ENCODE peak calls at places on chromosomes 13 and 19, in five cellular contexts. M, I, S, F and Y are unnamed samples.

GRCh38 chr13:77800219-77800618 is 102.7 kb downstream of the SLAIN1 start:
- DNase-seq in M (no peak), I (no peak), S (no peak), F (no peak), Y (no peak)

GRCh38 chr19:58317481-58318072 is 9.2 kb upstream of the ZSCAN22 start:
- DNase-seq in M (no peak), I (no peak), S (no peak), F (no peak), Y (peak; percentile 57)

GRCh38 chr19:38617764-38618589 is at the start of gene MAP4K1:
- DNase-seq in M (peak; percentile 68), I (no peak), S (peak; percentile 32), F (peak; percentile 46), Y (no peak)

GRCh38 chr19:2290441-2291184 is 8.6 kb upstream of the PEAK3 start:
- DNase-seq in M (peak; percentile 42), I (no peak), S (no peak), F (no peak), Y (no peak)

GRCh38 chr13:113814435-113814821 is 49.4 kb downstream of the GAS6 start:
- DNase-seq in M (no peak), I (no peak), S (no peak), F (peak; percentile 17), Y (no peak)

GRCh38 chr13:21683034-21683733 is 12.3 kb downstream of the FGF9 start:
- DNase-seq in M (no peak), I (no peak), S (no peak), F (no peak), Y (no peak)

GRCh38 chr19:43983912-43984686 is at the start of gene ZNF155:
- DNase-seq in M (peak; percentile 94), I (peak; percentile 76), S (peak; percentile 95), F (peak; percentile 89), Y (peak; percentile 96)

GRCh38 chr19:8255426-8256125 is 46.4 kb downstream of the CERS4 start:
- DNase-seq in M (no peak), I (no peak), S (no peak), F (no peak), Y (no peak)

GRCh38 chr13:111326981-111327642 is 6.7 kb downstream of the TEX29 start:
- DNase-seq in M (no peak), I (no peak), S (no peak), F (no peak), Y (no peak)

GRCh38 chr19:461664-462551 is 1.1 kb upstream of the SHC2 start:
- DNase-seq in M (no peak), I (no peak), S (peak; percentile 91), F (no peak), Y (no peak)

GRCh38 chr13:32309812-32310706 is 5.1 kb downstream of the ZAR1L start:
- DNase-seq in M (no peak), I (no peak), S (no peak), F (no peak), Y (peak; percentile 62)

GRCh38 chr19:50258918-50259372 is 55.5 kb downstream of the MYH14 start:
- DNase-seq in M (no peak), I (no peak), S (no peak), F (no peak), Y (no peak)

GRCh38 chr19:15623711-15624318 is 8.8 kb downstream of the CYP4F8 start:
- DNase-seq in M (no peak), I (no peak), S (no peak), F (no peak), Y (peak; percentile 68)

GRCh38 chr13:105990256-105990958 is 545.1 kb downstream of the EFNB2 start:
- DNase-seq in M (no peak), I (no peak), S (no peak), F (no peak), Y (no peak)

GRCh38 chr13:40672310-40673060 is 6.0 kb upstream of the FOXO1 start:
- DNase-seq in M (no peak), I (no peak), S (no peak), F (no peak), Y (no peak)

GRCh38 chr19:7605490-7606222 is 10.0 kb downstream of the CAMSAP3 start:
- DNase-seq in M (no peak), I (no peak), S (peak; percentile 16), F (no peak), Y (peak; percentile 79)

GRCh38 chr19:44912854-44913253 is 1.6 kb upstream of the APOC1 start:
- DNase-seq in M (peak; percentile 81), I (no peak), S (peak; percentile 56), F (peak; percentile 73), Y (no peak)

GRCh38 chr19:2194513-2195078 is 30.9 kb downstream of the DOT1L start:
- DNase-seq in M (no peak), I (no peak), S (no peak), F (no peak), Y (no peak)

GRCh38 chr19:49524812-49525455 is 2.9 kb upstream of the RCN3 start:
- DNase-seq in M (no peak), I (no peak), S (no peak), F (no peak), Y (no peak)

GRCh38 chr13:39306639-39307589 is 268.7 kb downstream of the NHLRC3 start:
- DNase-seq in M (no peak), I (no peak), S (no peak), F (no peak), Y (no peak)

GRCh38 chr13:101626925-101627555 is 174.6 kb downstream of the ITGBL1 start:
- DNase-seq in M (no peak), I (no peak), S (no peak), F (no peak), Y (no peak)

GRCh38 chr19:5623397-5624153 is 692 bp downstream of the SAFB start:
- DNase-seq in M (peak; percentile 53), I (no peak), S (peak; percentile 29), F (peak; percentile 55), Y (no peak)

GRCh38 chr19:17779281-17779930 is 15.5 kb upstream of the B3GNT3 start:
- DNase-seq in M (peak; percentile 80), I (no peak), S (peak; percentile 46), F (peak; percentile 44), Y (no peak)

GRCh38 chr13:94073006-94073744 is 406.3 kb downstream of the DCT start:
- DNase-seq in M (no peak), I (no peak), S (no peak), F (no peak), Y (no peak)

GRCh38 chr13:54367639-54368271 is 1339.1 kb downstream of the OLFM4 start:
- DNase-seq in M (no peak), I (no peak), S (peak; percentile 39), F (no peak), Y (no peak)

GRCh38 chr19:40623403-40624239 is 22.5 kb downstream of the LTBP4 start:
- DNase-seq in M (no peak), I (no peak), S (no peak), F (no peak), Y (peak; percentile 91)

GRCh38 chr19:30227661-30228112 is 144.5 kb upstream of the ZNF536 start:
- DNase-seq in M (peak; percentile 62), I (no peak), S (peak; percentile 62), F (no peak), Y (peak; percentile 56)
- H3K27me3 ChIP-seq in M (no peaks in the 10 kb centered on the region), I (no peaks in the 10 kb centered on the region), S (no peaks in the 10 kb centered on the region), F (no peaks in the 10 kb centered on the region), Y (no peaks in the 10 kb centered on the region)

DNA sequence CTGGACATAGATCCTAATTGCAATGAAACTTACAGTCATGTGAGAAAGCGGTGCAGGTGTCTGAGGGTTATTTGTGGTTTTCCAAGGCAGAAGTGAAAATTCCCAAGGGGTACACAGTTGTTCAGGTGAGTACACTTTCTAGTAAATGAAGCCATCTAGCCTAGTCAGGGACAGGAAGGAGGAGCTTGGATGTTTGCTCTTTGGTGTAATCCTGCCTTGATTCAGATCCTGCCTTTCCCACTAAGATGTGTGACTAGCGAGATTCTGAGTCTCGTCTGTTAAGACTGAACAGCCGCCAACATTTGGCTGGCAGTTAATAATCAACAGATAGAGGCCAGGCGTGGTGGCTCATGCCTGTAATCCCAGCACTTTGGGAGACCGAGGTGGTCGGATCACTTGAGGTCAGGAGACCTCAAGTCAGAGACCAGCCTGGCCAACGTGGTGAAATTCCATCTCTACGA is 2.5 kb downstream of the RPS9 start:
- DNase-seq in M (no peak), I (no peak), S (no peak), F (no peak), Y (no peak)
- H3K4me3 ChIP-seq in M (no peak overlapping the region), I (no peak overlapping the region), S (peak overlapping the region; percentile 87), F (no peak overlapping the region), Y (no peak overlapping the region)

DNA sequence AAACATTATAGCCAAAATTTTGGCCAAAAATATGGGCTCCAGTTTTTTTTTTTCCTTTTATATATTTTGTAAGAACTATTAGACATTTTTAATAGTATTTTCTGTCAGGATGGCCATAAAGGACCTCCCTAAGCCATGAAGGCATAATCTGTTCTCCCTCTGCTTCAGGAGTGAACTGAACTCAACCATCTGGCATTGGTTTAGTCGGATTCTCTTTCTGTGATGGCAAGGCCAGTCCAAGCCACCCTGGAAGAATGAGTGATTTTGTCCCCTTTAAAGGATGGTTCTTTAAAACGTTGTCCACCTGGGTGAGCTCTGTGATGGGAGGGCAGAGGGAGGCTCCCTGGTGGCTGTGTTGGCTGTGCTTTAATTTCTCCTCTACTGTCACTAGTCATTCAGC is 4.2 kb downstream of the TNFRSF19 start:
- DNase-seq in M (no peak), I (no peak), S (no peak), F (no peak), Y (no peak)
- H3K27me3 ChIP-seq in M (no peaks in the 10 kb centered on the region), I (no peaks in the 10 kb centered on the region), S (no peaks in the 10 kb centered on the region), F (no peaks in the 10 kb centered on the region), Y (no peaks in the 10 kb centered on the region)

GRCh38 chr13:73477441-73477840 is 418.6 kb downstream of the KLF5 start:
- DNase-seq in M (no peak), I (no peak), S (no peak), F (no peak), Y (no peak)

GRCh38 chr13:73481877-73482445 is 423.2 kb downstream of the KLF5 start:
- DNase-seq in M (no peak), I (no peak), S (no peak), F (no peak), Y (no peak)

GRCh38 chr13:73481265-73481664 is 422.5 kb downstream of the KLF5 start:
- DNase-seq in M (no peak), I (no peak), S (no peak), F (no peak), Y (no peak)

GRCh38 chr13:73480784-73481183 is 422.0 kb downstream of the KLF5 start:
- DNase-seq in M (no peak), I (no peak), S (no peak), F (no peak), Y (no peak)

DNA sequence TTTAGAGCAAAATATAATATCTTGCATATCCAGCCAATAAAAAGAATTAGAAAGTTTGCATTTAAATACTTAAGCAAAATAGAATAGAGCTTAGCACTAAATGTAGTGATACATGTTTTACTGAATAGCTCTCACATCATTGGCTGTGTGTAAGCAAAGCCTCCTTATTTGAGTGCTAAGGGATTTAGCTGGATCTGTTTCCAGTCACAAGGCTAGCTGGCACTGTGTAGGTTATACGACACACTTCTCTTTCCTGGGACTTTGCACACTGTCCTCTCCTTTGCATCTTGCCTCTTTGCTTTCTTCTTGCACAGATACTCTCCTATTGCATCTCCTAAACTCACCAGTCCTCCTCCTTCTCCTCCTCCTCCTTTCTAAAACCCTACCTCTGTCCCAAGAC is 423.8 kb downstream of the KLF5 start:
- DNase-seq in M (no peak), I (no peak), S (no peak), F (no peak), Y (no peak)
- H3K4me3 ChIP-seq in M (no peak overlapping the region), I (no peak overlapping the region), S (no peak overlapping the region), F (no peak overlapping the region), Y (no peak overlapping the region)